ENCODE peak calls at places on chromosomes 5 and 9, in seven cellular contexts. D, Z, A, N, R, L and B are unnamed samples. For H3K9me3 and H3K27me3, the result is how much of the 10 kb centered on the place peaks cover.

GRCh38 chr9:81314525-81314924 is 374.8 kb downstream of the TLE1 start:
- DNase-seq in R (no peak), L (no peak), A (no peak), D (no peak), Z (no peak), N (no peak), B (no peak)

GRCh38 chr5:14873790-14874189 is 2.2 kb upstream of the ANKH start:
- DNase-seq in R (no peak), A (no peak), D (no peak), L (no peak), N (no peak), Z (no peak), B (no peak)

GRCh38 chr5:179061025-179061424 is 852 bp downstream of the ZNF354C start:
- DNase-seq in N (no peak), D (no peak), Z (no peak), L (no peak), R (no peak), A (no peak), B (no peak)

GRCh38 chr9:82331091-82331490 is 342.5 kb downstream of the SPATA31D1 start:
- DNase-seq in A (no peak), Z (no peak), R (no peak), D (no peak), N (no peak), L (no peak), B (no peak)

GRCh38 chr5:119161430-119161829 is 90.5 kb downstream of the DMXL1 start:
- DNase-seq in N (no peak), Z (no peak), R (no peak), A (no peak), D (no peak), L (no peak), B (no peak)

GRCh38 chr9:125906144-125906543 is 159.0 kb downstream of the PBX3 start:
- DNase-seq in L (no peak), N (no peak), A (peak), D (no peak), Z (no peak), R (no peak), B (peak)

GRCh38 chr5:128436825-128437224 is 101.2 kb downstream of the FBN2 start:
- DNase-seq in N (no peak), A (peak), D (no peak), Z (no peak), L (no peak), R (no peak), B (peak)

GRCh38 chr9:37990404-37991015 is 78.5 kb downstream of the SHB start:
- DNase-seq in D (no peak), A (no peak), Z (no peak), R (no peak), L (no peak), N (no peak), B (no peak)

GRCh38 chr5:146005723-146006122 is 69.3 kb downstream of the SH3RF2 start:
- DNase-seq in A (no peak), D (no peak), Z (no peak), N (no peak), R (no peak), L (no peak), B (no peak)

GRCh38 chr9:109574061-109574882 is 76.2 kb upstream of the PTPN3 start:
- DNase-seq in N (peak), R (peak), L (peak), D (no peak), A (peak), Z (no peak), B (no peak)

GRCh38 chr5:168796840-168797548 is 217.8 kb upstream of the PANK3 start:
- DNase-seq in R (no peak), A (no peak), L (peak), D (no peak), N (no peak), Z (no peak), B (no peak)

GRCh38 chr9:8769153-8769552 is 969.6 kb upstream of the DMAC1 start:
- DNase-seq in L (no peak), D (no peak), A (no peak), N (no peak), Z (no peak), R (no peak), B (no peak)

GRCh38 chr9:76926846-76927245 is 20.9 kb upstream of the PRUNE2 start:
- DNase-seq in L (no peak), D (no peak), N (no peak), A (no peak), Z (no peak), R (no peak), B (no peak)

GRCh38 chr5:140828402-140828737 is 610 bp downstream of the PCDHA6 start:
- DNase-seq in A (no peak), Z (no peak), L (no peak), N (no peak), D (no peak), R (no peak), B (no peak)

GRCh38 chr9:125258832-125259534 is 2.6 kb upstream of the GAPVD1 start:
- DNase-seq in L (no peak), R (no peak), A (no peak), D (no peak), Z (no peak), N (no peak), B (no peak)

GRCh38 chr5:44809215-44809955 is 638 bp downstream of the MRPS30 start:
- DNase-seq in Z (peak), N (peak), L (peak), R (peak), A (peak), D (peak), B (peak)

GRCh38 chr5:54909911-54910870 is 75.2 kb downstream of the ESM1 start:
- DNase-seq in L (no peak), A (peak), R (no peak), Z (no peak), N (no peak), D (no peak), B (no peak)

GRCh38 chr5:103178167-103178566 is 58.1 kb downstream of the PPIP5K2 start:
- DNase-seq in N (no peak), Z (no peak), R (peak), D (no peak), A (peak), L (no peak), B (no peak)

GRCh38 chr5:57202811-57203210 is 29.0 kb downstream of the GPBP1 start:
- DNase-seq in A (peak), N (no peak), R (no peak), Z (no peak), L (no peak), D (no peak), B (no peak)

GRCh38 chr9:129480705-129481104 is 140.2 kb downstream of the C9orf50 start:
- DNase-seq in D (no peak), N (no peak), A (no peak), Z (no peak), L (no peak), R (no peak), B (no peak)

GRCh38 chr9:129481824-129482511 is 138.9 kb downstream of the C9orf50 start:
- DNase-seq in D (no peak), L (peak), A (no peak), R (no peak), N (peak), Z (no peak), B (peak)

GRCh38 chr9:129480227-129480626 is 140.7 kb downstream of the C9orf50 start:
- DNase-seq in N (no peak), A (peak), L (no peak), D (no peak), Z (no peak), R (no peak), B (no peak)

GRCh38 chr9:129482521-129483466 is 138.1 kb downstream of the C9orf50 start:
- DNase-seq in A (peak), Z (peak), N (peak), R (peak), L (peak), D (no peak), B (peak)

GRCh38 chr9:129481424-129481823 is 139.5 kb downstream of the C9orf50 start:
- DNase-seq in L (no peak), A (no peak), Z (no peak), R (no peak), N (no peak), D (no peak), B (no peak)
- H3K4me3 ChIP-seq in L (no peak), A (no peak), Z (peak), R (no peak), N (no peak), D (no peak), B (no peak)

GRCh38 chr5:2900360-2900759 is 148.9 kb upstream of the IRX2 start:
- DNase-seq in N (no peak), Z (no peak), D (no peak), R (no peak), L (no peak), A (no peak), B (no peak)
- H3K9me3 ChIP-seq in N (under half), Z (under half), D (under half), R (under half), L (under half), A (under half), B (under half)

DNA sequence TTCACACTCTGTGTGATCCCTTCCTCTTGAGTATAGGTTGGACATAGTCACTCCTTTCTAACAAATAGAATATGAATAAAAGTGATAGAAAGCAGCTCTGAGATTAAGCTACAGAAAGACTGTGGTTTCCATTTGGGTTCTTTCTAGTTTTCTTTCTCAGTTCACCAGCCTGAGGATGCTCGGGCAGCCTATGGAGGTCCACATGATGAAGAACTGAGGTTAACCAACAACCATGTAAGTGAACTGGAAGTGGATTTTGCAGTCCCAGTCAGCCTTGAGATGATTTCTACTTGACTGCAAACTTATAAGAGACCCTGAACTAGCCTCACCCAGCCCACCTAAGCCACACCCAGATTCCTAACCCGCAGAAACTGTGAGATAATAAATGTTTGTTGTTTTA is 10.1 kb upstream of the FOXE1 start:
- DNase-seq in A (no peak), N (no peak), D (no peak), Z (no peak), R (no peak), L (no peak), B (no peak)
- H3K27me3 ChIP-seq in A (under half), N (under half), D (under half), Z (under half), R (under half), L (half or more), B (under half)

DNA sequence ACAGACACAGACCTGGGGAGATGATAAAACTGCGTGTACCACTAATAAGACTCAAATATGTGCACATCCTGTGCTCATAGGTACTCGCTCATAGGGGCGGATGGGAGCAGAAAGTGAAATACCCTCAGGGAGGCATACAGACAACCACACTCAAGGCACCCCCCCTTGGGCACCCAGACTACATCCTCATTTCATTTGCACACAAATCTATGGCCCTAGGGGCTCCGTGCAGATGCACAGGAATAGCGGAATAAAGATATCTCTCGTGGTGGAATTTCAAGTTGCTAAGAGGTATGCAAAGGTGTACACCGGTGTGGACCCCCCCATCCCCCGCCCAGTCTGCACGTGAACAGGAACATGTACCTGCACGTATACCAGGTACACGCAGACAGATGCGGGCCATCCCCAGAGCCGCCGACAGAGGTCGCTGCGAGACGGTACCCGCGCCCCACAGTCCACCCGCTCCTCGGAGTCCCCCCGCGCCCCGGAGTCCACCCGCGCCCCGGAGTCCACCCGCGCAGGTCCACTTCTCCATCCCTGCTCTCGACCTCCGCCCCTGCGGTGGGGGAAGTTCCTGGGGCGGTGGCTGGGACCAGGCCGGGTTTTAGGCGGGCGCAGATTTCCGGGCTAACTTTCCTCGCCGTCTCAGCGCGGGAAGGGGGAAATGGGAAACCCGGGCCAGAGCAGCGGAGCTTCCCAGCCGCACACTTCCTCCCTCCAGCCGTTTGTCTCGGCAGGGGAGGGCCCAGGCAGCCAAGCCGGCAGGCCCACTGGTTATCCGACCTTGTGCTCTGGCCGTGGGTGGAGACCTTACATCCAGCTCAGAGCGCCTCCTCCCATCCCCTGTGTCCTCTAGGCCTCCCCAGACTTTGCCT is 1.0 kb upstream of the IL12B start:
- DNase-seq in Z (peak), L (peak), A (peak), D (peak), R (peak), N (peak), B (peak)
- H3K4me3 ChIP-seq in Z (peak), L (peak), A (peak), D (peak), R (peak), N (peak), B (peak)

GRCh38 chr9:2780846-2781245 is 63.0 kb downstream of the PUM3 start:
- DNase-seq in N (no peak), D (no peak), Z (no peak), A (no peak), L (no peak), R (no peak), B (no peak)
- H3K9me3 ChIP-seq in N (under half), D (under half), Z (under half), A (under half), L (under half), R (under half), B (under half)

DNA sequence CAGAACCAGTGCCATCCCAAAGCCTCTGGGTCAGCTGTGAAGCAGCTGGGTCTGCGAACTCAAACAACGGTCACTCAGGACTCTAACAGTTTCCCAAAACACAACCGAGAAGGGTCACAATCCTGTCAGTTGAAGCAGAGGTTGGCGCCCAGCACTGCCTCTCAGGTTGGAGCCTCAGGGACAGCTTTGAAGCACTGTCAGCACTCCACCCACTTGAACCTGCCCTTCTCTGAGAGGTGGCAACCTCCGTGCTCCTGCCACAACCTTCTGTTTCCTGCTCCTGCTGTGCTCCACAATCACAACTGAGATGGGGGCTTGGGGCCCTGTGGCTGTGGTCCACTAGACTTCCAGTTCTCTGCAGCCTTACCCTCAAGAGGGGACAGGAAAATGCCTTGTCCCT is 21.7 kb upstream of the LCP2 start:
- DNase-seq in A (no peak), R (no peak), D (no peak), N (no peak), Z (no peak), L (no peak), B (no peak)
- H3K27me3 ChIP-seq in A (under half), R (under half), D (under half), N (under half), Z (under half), L (under half), B (under half)

GRCh38 chr9:88775966-88776365 is 215.3 kb upstream of the S1PR3 start:
- DNase-seq in R (no peak), Z (no peak), D (no peak), N (no peak), A (no peak), L (no peak), B (no peak)
- H3K4me3 ChIP-seq in R (no peak), Z (no peak), D (no peak), N (no peak), A (no peak), L (no peak), B (no peak)

DNA sequence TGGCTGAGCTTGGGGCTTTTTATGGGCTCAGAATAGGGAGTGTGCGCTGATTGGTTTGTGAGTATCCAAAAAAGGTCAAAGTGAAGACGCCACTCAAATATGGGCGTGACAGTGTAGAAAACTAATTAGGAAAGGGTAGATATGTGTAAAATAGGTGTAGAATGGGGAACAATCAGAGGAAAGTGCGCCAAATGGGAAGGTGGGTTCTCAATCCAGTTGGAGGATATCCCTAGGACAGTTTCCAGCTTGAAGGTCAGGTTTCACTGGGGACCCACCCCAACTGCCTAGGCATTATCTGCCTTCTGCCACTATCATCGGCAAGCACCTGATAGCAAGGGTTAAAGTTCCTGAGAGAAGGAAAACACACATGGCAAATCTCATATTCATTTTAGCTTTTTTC is 9.3 kb upstream of the MOCS2 start:
- DNase-seq in D (no peak), N (no peak), R (no peak), Z (no peak), L (no peak), A (no peak), B (no peak)
- H3K9me3 ChIP-seq in D (under half), N (under half), R (under half), Z (under half), L (under half), A (under half), B (under half)

GRCh38 chr5:139788294-139788875 is 7.2 kb upstream of the PSD2 start:
- DNase-seq in D (no peak), L (peak), R (no peak), N (no peak), A (no peak), Z (peak), B (no peak)

GRCh38 chr5:139787568-139788293 is 7.9 kb upstream of the PSD2 start:
- DNase-seq in D (peak), R (peak), N (peak), A (peak), L (peak), Z (peak), B (peak)

GRCh38 chr5:139789116-139789844 is 6.3 kb upstream of the PSD2 start:
- DNase-seq in A (no peak), Z (no peak), R (no peak), D (no peak), N (no peak), L (no peak), B (no peak)

GRCh38 chr5:139792218-139792617 is 3.4 kb upstream of the PSD2 start:
- DNase-seq in Z (no peak), D (no peak), R (no peak), L (no peak), N (no peak), A (no peak), B (no peak)

GRCh38 chr5:139789845-139790189 is 5.8 kb upstream of the PSD2 start:
- DNase-seq in A (no peak), N (no peak), L (no peak), D (no peak), Z (no peak), R (no peak), B (no peak)
- H3K27me3 ChIP-seq in A (under half), N (under half), L (half or more), D (under half), Z (under half), R (under half), B (under half)

GRCh38 chr5:98527846-98528245 is 245.6 kb upstream of the RGMB start:
- DNase-seq in L (no peak), N (no peak), D (no peak), R (no peak), A (no peak), Z (no peak), B (no peak)
- H3K4me3 ChIP-seq in L (no peak), N (no peak), D (no peak), R (no peak), A (no peak), Z (no peak), B (no peak)